ENCODE peak calls at places on chromosomes 3 and 15, in six cellular contexts. V, W, G, Y, M and J are unnamed samples. For H3K4me1, the result is how much of the 10 kb centered on the place peaks cover.

GRCh38 chr3:144963810-144964209 is 992.2 kb downstream of the DIPK2A start:
- DNase-seq in V (no peak), W (no peak), G (no peak), Y (no peak), M (no peak), J (no peak)

GRCh38 chr15:72365844-72366243 is 10.0 kb downstream of the HEXA start:
- DNase-seq in V (peak), W (no peak), G (no peak), Y (peak), M (peak), J (no peak)

GRCh38 chr15:50939911-50940310 is 31.4 kb downstream of the AP4E1 start:
- DNase-seq in V (no peak), W (no peak), G (peak), Y (no peak), M (no peak), J (no peak)

GRCh38 chr3:146065573-146066006 is 95.4 kb downstream of the PLOD2 start:
- DNase-seq in V (no peak), W (no peak), G (peak), Y (no peak), M (no peak), J (no peak)

GRCh38 chr3:22439626-22440025 is 688.6 kb upstream of the ZNF385D start:
- DNase-seq in V (no peak), W (no peak), G (no peak), Y (no peak), M (no peak), J (no peak)

GRCh38 chr15:27762471-27762870 is 336.6 kb downstream of the OCA2 start:
- DNase-seq in V (no peak), W (no peak), G (no peak), Y (no peak), M (no peak), J (no peak)

GRCh38 chr15:73927003-73927475 is 777 bp downstream of the LOXL1 start:
- DNase-seq in V (peak), W (no peak), G (no peak), Y (peak), M (no peak), J (peak)

GRCh38 chr3:11367116-11367781 is 95.1 kb downstream of the ATG7 start:
- DNase-seq in V (peak), W (no peak), G (peak), Y (peak), M (no peak), J (peak)

GRCh38 chr3:185175370-185175987 is 22.6 kb upstream of the C3orf70 start:
- DNase-seq in V (peak), W (peak), G (peak), Y (peak), M (peak), J (peak)

GRCh38 chr3:108006077-108006675 is 84.7 kb downstream of the CD47 start:
- DNase-seq in V (peak), W (peak), G (peak), Y (peak), M (no peak), J (no peak)

GRCh38 chr15:40769310-40770146 is at the start of gene C15orf62:
- DNase-seq in V (peak), W (no peak), G (no peak), Y (peak), M (peak), J (no peak)

GRCh38 chr3:171807806-171808205 is 2.5 kb downstream of the PLD1 start:
- DNase-seq in V (no peak), W (no peak), G (peak), Y (no peak), M (no peak), J (no peak)

GRCh38 chr3:158094235-158094916 is 11.8 kb downstream of the SHOX2 start:
- DNase-seq in V (no peak), W (no peak), G (no peak), Y (no peak), M (no peak), J (no peak)

GRCh38 chr3:115099115-115099884 is 47.8 kb downstream of the ZBTB20 start:
- DNase-seq in V (no peak), W (no peak), G (peak), Y (no peak), M (no peak), J (no peak)

GRCh38 chr3:177835008-177835407 is 637.7 kb upstream of the TBL1XR1 start:
- DNase-seq in V (no peak), W (no peak), G (no peak), Y (no peak), M (no peak), J (no peak)

GRCh38 chr3:193040836-193041672 is 123.4 kb upstream of the MB21D2 start:
- DNase-seq in V (no peak), W (peak), G (peak), Y (no peak), M (peak), J (no peak)

GRCh38 chr3:161914703-161915102 is 418.1 kb downstream of the OTOL1 start:
- DNase-seq in V (peak), W (no peak), G (peak), Y (no peak), M (no peak), J (peak)

GRCh38 chr3:12536423-12536822 is 8.9 kb downstream of the MKRN2OS start:
- DNase-seq in V (no peak), W (no peak), G (no peak), Y (no peak), M (no peak), J (no peak)

GRCh38 chr15:74780983-74781672 is 752 bp upstream of the CSK start:
- DNase-seq in V (no peak), W (no peak), G (no peak), Y (peak), M (no peak), J (no peak)

GRCh38 chr3:94024385-94024784 is 4.0 kb downstream of the STX19 start:
- DNase-seq in V (peak), W (no peak), G (no peak), Y (no peak), M (no peak), J (no peak)

GRCh38 chr15:80059786-80060489 is 462 bp downstream of the ZFAND6 start:
- DNase-seq in V (peak), W (peak), G (peak), Y (peak), M (no peak), J (peak)

GRCh38 chr15:89860851-89861360 is 32.9 kb downstream of the AP3S2 start:
- DNase-seq in V (no peak), W (no peak), G (no peak), Y (no peak), M (no peak), J (no peak)

DNA sequence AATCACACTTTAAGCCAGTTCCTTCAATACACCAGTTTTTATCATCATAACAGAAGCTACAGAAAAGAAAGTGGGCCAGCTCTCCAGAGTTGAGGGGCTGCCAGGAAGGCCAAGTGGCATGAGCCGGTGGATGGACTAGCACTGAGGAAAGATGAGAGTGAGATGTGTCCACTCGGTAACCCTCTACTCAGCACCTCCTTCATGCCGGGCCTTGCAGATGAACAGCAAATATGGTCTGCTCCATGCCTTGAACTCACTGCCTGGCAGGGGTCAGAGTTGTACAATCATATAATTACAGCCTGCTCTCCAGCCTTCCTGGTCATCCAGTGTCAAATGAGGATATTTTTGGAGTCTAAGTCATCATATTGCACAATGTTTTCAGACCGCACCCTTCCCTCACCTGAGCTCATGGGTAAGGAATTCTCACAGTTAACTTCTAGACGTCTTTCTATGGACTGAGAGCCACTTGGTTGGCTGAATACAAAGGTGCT is 4.9 kb downstream of the MGLL start:
- DNase-seq in V (peak), W (no peak), G (no peak), Y (peak), M (no peak), J (no peak)
- TF ChIP-seq POLR2AphosphoS5 in V (peak), W (no peak), G (no peak), Y (peak), M (no peak), J (peak)

DNA sequence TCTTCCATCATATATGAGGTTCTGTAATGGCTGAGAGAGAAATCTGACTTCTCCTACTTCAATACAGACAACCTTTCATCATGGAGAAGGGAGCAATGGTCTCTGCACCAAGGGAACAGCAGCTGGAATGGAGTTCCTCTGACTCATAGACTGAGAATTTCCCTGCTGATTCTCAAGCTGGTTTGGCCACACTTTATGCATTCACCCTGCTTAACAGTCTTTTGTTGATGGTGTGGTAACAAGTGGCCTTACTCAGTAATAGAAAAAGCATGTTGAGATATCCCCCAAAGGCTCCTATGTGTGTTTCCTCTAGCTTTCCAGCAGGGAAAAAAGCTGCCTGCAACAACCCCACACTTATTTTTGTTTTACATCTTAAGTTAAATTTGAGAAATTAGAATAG is 138.1 kb downstream of the GREM1 start:
- DNase-seq in V (no peak), W (no peak), G (peak), Y (no peak), M (no peak), J (no peak)
- TF ChIP-seq EP300 in V (no peak), W (no peak), G (no peak), Y (no peak), M (no peak), J (no peak)

GRCh38 chr15:41775651-41776050 is 1.4 kb downstream of the MAPKBP1 start:
- DNase-seq in V (no peak), W (no peak), G (no peak), Y (no peak), M (no peak), J (no peak)
- H3K4me1 ChIP-seq in V (under half), W (under half), G (half or more), Y (half or more), M (under half), J (half or more)

DNA sequence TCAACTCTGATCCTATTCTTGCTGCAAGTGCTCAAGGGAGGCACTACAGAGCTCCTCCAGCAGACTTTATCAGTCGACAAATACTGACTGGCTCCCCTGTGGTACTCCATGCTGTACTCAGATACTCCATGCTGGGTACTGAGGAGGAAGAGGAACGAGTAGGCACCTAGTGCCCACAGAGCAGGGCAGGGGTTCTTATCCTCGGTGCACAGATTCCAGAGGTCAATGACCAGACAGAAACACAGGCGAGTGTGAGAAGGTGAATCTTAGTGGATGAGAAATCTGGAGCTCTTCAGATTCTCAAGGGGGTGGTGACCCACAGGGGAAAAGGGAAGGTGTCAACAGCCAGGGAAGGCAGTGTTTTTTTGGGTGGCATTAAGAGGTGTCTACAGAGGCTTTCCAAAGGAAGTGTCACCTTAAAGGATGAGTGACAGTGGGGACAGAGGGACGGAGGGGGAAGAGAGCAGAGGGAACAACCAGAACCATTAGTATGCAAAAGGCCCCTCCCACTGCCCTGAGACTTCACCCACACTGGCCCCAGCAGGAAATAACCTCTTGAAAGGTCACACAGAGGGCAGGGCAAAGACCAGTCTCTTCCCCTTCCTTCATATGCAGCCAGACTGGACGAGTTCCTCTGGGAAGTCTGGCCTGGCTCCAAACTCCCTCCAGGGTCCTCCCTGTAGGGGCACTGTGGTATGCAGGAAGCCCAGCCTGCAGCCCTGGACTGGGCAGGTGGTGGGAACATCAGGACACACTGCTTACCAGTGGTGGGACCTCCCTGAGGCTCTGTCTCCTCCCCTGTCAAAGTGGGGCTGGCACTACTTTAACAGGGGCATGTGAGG is 27.5 kb downstream of the CCDC12 start:
- DNase-seq in V (peak), W (peak), G (peak), Y (peak), M (no peak), J (peak)
- TF ChIP-seq POLR2AphosphoS5 in V (no peak), W (no peak), G (no peak), Y (no peak), M (no peak), J (no peak)

GRCh38 chr3:61181874-61182273 is 69.4 kb downstream of the FHIT start:
- DNase-seq in V (no peak), W (no peak), G (peak), Y (no peak), M (peak), J (no peak)
- TF ChIP-seq EP300 in V (no peak), W (no peak), G (no peak), Y (no peak), M (peak), J (no peak)

DNA sequence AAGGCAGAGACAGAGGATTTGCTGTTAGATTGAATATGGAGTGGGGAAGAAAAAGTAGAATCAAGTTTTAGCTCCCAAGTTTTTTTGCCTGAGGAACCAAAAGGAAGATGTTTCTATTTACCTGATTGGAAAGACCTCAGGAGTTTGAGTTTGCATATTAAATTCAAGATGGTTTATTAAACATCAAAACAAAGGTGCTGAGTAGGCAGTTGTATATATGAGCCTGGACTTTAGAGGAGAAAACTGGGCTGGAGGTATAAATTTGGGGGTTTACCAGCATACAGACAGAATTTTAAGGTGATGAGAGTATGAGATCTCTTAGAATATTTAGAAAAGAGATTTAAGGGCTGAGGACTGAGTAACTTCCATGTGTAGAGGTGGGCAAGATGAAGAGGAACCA is 38.2 kb downstream of the GMPS start:
- DNase-seq in V (no peak), W (no peak), G (no peak), Y (no peak), M (no peak), J (no peak)
- H3K4me1 ChIP-seq in V (under half), W (under half), G (under half), Y (under half), M (under half), J (under half)

GRCh38 chr3:71131385-71131871 is 452.1 kb downstream of the FOXP1 start:
- DNase-seq in V (no peak), W (no peak), G (no peak), Y (no peak), M (no peak), J (no peak)
- TF ChIP-seq POLR2AphosphoS5 in V (no peak), W (no peak), G (no peak), Y (no peak), M (no peak), J (no peak)

DNA sequence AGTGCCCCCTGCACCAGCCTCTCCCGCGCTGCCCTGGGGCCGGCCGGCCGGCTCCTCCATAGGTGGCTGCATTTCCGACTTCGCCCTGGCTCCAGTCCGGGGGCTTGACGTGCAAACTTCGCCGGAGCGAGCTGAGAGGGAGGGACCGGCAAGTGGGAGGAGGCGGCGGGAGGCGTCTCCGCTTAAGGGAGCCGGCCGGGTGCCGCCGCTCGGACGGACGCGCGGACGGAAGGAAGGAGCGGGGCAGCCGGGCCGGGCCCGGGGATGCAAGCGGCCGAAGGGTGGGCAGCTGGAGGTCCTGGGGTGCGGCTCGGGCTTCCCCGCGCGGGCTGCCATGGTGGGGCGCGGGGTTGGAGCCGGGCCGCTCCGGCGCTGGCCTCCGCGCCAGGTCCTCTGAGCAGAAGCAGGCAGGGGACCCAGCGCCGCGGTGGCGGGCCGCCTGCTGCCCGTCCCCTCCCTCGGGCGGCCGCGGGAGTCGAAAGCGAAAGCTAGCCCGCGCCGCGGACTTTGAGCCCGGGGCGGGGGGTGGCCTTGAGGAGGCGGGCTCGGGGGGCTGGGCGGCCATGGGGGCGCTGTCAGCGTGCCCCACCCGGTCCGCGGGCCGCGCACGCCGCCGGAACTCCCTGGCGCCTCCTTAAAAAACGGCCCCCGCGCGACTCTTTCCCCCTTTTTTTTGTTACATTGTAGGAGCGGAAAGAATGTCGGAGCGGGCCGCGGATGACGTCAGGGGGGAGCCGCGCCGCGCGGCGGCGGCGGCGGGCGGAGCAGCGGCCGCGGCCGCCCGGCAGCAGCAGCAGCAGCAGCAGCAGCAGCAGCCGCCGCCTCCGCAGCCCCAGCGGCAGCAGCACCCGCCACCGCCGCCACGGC is at the start of gene SCAANT1:
- DNase-seq in V (peak), W (peak), G (peak), Y (peak), M (no peak), J (peak)
- TF ChIP-seq EP300 in V (peak), W (no peak), G (no peak), Y (no peak), M (no peak), J (no peak)

GRCh38 chr15:59380902-59381610 is 8.4 kb upstream of the MYO1E start:
- DNase-seq in V (peak), W (no peak), G (no peak), Y (no peak), M (no peak), J (no peak)

GRCh38 chr15:59379524-59379923 is 6.9 kb upstream of the MYO1E start:
- DNase-seq in V (no peak), W (no peak), G (no peak), Y (no peak), M (no peak), J (no peak)

GRCh38 chr15:59378855-59379254 is 6.2 kb upstream of the MYO1E start:
- DNase-seq in V (no peak), W (no peak), G (no peak), Y (no peak), M (no peak), J (no peak)

GRCh38 chr15:59376735-59377134 is 4.1 kb upstream of the MYO1E start:
- DNase-seq in V (no peak), W (no peak), G (no peak), Y (no peak), M (no peak), J (no peak)

DNA sequence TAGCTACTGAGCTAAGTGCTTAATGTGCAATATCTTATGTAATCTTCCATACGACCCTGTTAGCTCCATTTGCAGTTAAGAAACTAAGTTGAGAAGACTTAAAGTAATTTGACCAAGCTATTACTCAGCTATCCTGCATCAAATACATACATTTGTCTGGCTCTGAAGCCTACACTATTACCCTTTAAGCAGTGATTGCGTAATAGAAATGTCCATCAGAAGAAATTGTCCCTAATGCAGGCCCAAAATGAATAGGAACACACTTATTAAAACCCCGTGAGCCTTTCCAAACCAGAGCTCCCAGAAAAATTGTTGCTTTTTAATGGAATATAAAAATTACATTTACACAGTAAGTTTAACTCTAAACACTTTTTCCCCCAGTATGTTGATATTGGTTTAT is 5.3 kb upstream of the MYO1E start:
- DNase-seq in V (no peak), W (no peak), G (no peak), Y (no peak), M (no peak), J (no peak)
- H3K4me1 ChIP-seq in V (under half), W (under half), G (under half), Y (under half), M (under half), J (under half)

GRCh38 chr3:45656575-45657363 is 32.4 kb upstream of the SACM1L start:
- DNase-seq in V (peak), W (peak), G (peak), Y (peak), M (peak), J (peak)
- TF ChIP-seq POLR2AphosphoS5 in V (no peak), W (no peak), G (no peak), Y (peak), M (no peak), J (no peak)